ENCODE peak calls at places on chromosome 17, in four cellular contexts. One of them, this sample, is unnamed.

GRCh38 chr17:12627177-12627629 is 38.5 kb upstream of the MYOCD start:
- DNase-seq in cardiac muscle cell: peak
- DNase-seq in CD8-positive, alpha-beta memory T cell: no peak
- DNase-seq in LNCaP clone FGC: no peak
- DNase-seq in this sample: peak

GRCh38 chr17:30326816-30327215 is 7.0 kb downstream of the TMIGD1 start:
- DNase-seq in cardiac muscle cell: no peak
- DNase-seq in CD8-positive, alpha-beta memory T cell: no peak
- DNase-seq in LNCaP clone FGC: no peak
- DNase-seq in this sample: no peak

GRCh38 chr17:14755002-14755401 is 454.1 kb downstream of the HS3ST3B1 start:
- DNase-seq in CD8-positive, alpha-beta memory T cell: no peak
- DNase-seq in LNCaP clone FGC: peak
- DNase-seq in cardiac muscle cell: no peak
- DNase-seq in this sample: no peak

GRCh38 chr17:11430766-11431165 is 167.5 kb upstream of the DNAH9 start:
- DNase-seq in CD8-positive, alpha-beta memory T cell: no peak
- DNase-seq in LNCaP clone FGC: no peak
- DNase-seq in cardiac muscle cell: no peak
- DNase-seq in this sample: no peak

GRCh38 chr17:7294614-7295153 is at the start of gene YBX2:
- DNase-seq in cardiac muscle cell: peak
- DNase-seq in LNCaP clone FGC: no peak
- DNase-seq in CD8-positive, alpha-beta memory T cell: peak
- DNase-seq in this sample: peak

GRCh38 chr17:50037321-50038107 is 18.4 kb upstream of the ITGA3 start:
- DNase-seq in LNCaP clone FGC: no peak
- DNase-seq in cardiac muscle cell: peak
- DNase-seq in CD8-positive, alpha-beta memory T cell: no peak
- DNase-seq in this sample: peak

GRCh38 chr17:74148446-74148845 is 55.0 kb upstream of the RPL38 start:
- DNase-seq in LNCaP clone FGC: no peak
- DNase-seq in cardiac muscle cell: no peak
- DNase-seq in CD8-positive, alpha-beta memory T cell: no peak
- DNase-seq in this sample: no peak

GRCh38 chr17:42347198-42347597 is 41.0 kb downstream of the STAT3 start:
- DNase-seq in CD8-positive, alpha-beta memory T cell: no peak
- DNase-seq in cardiac muscle cell: peak
- DNase-seq in LNCaP clone FGC: peak
- DNase-seq in this sample: peak

GRCh38 chr17:13113821-13114525 is 96.1 kb upstream of the ELAC2 start:
- DNase-seq in LNCaP clone FGC: no peak
- DNase-seq in CD8-positive, alpha-beta memory T cell: no peak
- DNase-seq in cardiac muscle cell: no peak
- DNase-seq in this sample: no peak

GRCh38 chr17:45243750-45244149 is 18.1 kb downstream of the SPATA32 start:
- DNase-seq in cardiac muscle cell: no peak
- DNase-seq in LNCaP clone FGC: no peak
- DNase-seq in CD8-positive, alpha-beta memory T cell: no peak
- DNase-seq in this sample: peak

GRCh38 chr17:73196500-73196899 is 3.6 kb downstream of the COG1 start:
- DNase-seq in cardiac muscle cell: peak
- DNase-seq in LNCaP clone FGC: peak
- DNase-seq in CD8-positive, alpha-beta memory T cell: no peak
- DNase-seq in this sample: peak

GRCh38 chr17:4533522-4534502 is 21.4 kb downstream of the MYBBP1A start:
- DNase-seq in cardiac muscle cell: no peak
- DNase-seq in LNCaP clone FGC: no peak
- DNase-seq in CD8-positive, alpha-beta memory T cell: no peak
- DNase-seq in this sample: peak

GRCh38 chr17:42670199-42670924 is 6.4 kb downstream of the PLEKHH3 start:
- DNase-seq in CD8-positive, alpha-beta memory T cell: peak
- DNase-seq in cardiac muscle cell: no peak
- DNase-seq in LNCaP clone FGC: no peak
- DNase-seq in this sample: no peak

GRCh38 chr17:8832711-8833352 is 33.7 kb upstream of the MFSD6L start:
- DNase-seq in LNCaP clone FGC: no peak
- DNase-seq in CD8-positive, alpha-beta memory T cell: no peak
- DNase-seq in cardiac muscle cell: no peak
- DNase-seq in this sample: no peak

GRCh38 chr17:57832299-57832698 is 17.5 kb downstream of the MRPS23 start:
- DNase-seq in CD8-positive, alpha-beta memory T cell: no peak
- DNase-seq in LNCaP clone FGC: no peak
- DNase-seq in cardiac muscle cell: no peak
- DNase-seq in this sample: no peak

GRCh38 chr17:37082461-37082860 is 133.7 kb downstream of the AATF start:
- DNase-seq in cardiac muscle cell: no peak
- DNase-seq in LNCaP clone FGC: no peak
- DNase-seq in CD8-positive, alpha-beta memory T cell: no peak
- DNase-seq in this sample: no peak

GRCh38 chr17:73064084-73064938 is 28.2 kb downstream of the SLC39A11 start:
- DNase-seq in cardiac muscle cell: no peak
- DNase-seq in CD8-positive, alpha-beta memory T cell: no peak
- DNase-seq in LNCaP clone FGC: no peak
- DNase-seq in this sample: peak

GRCh38 chr17:81522491-81523125 is 5.6 kb upstream of the FSCN2 start:
- DNase-seq in CD8-positive, alpha-beta memory T cell: no peak
- DNase-seq in LNCaP clone FGC: no peak
- DNase-seq in cardiac muscle cell: no peak
- DNase-seq in this sample: no peak

GRCh38 chr17:81518785-81519283 is 6.2 kb upstream of the ACTG1 start:
- DNase-seq in CD8-positive, alpha-beta memory T cell: no peak
- DNase-seq in LNCaP clone FGC: no peak
- DNase-seq in cardiac muscle cell: peak
- DNase-seq in this sample: peak

GRCh38 chr17:81519284-81520020 is 6.9 kb upstream of the ACTG1 start:
- DNase-seq in cardiac muscle cell: no peak
- DNase-seq in LNCaP clone FGC: no peak
- DNase-seq in CD8-positive, alpha-beta memory T cell: peak
- DNase-seq in this sample: peak

GRCh38 chr17:81518113-81518784 is 5.7 kb upstream of the ACTG1 start:
- DNase-seq in CD8-positive, alpha-beta memory T cell: no peak
- DNase-seq in cardiac muscle cell: peak
- DNase-seq in LNCaP clone FGC: no peak
- DNase-seq in this sample: no peak

DNA sequence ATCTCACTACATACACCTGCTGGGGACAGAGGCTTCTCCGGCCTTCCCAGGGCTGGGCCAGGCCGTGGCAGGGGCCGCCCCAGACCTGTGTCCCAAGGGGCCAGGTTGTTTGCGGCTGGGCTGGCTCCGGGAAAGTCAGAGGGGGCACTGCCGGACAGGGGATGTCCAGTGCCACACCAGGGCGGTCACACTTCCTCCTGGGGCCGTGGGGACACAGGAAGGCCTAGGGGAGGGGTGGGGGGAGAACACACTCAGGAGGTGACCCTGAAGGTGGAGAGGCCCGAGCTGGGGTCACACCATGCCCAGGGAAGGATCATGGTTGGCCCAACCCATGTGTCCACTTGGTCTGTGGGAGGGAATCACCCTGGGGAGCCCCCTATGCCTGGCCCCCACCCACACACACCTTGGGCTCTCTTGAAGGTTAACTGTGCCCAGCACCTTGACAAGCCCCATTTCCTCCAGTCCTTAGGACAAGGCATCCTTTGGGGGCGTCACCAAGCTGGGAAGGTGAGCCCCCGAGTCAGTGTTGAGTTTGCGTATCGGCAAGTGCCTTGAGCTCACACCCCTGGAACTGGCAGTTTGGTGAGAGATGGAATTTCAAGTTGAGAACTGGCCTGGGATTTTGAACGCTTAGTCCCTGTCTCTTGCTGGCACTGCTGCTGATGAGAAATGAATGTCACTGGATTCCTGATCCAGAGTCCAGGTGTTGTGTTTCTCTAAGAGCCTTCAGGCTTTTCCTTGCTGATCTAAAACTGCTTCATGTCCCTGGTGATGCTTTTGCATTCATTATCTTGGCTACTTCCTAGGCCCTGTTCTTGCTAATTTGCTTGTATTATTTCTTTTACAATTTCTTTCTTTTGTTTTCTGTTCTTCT is 7.7 kb upstream of the ACTG1 start:
- DNase-seq in CD8-positive, alpha-beta memory T cell: no peak
- DNase-seq in cardiac muscle cell: no peak
- DNase-seq in LNCaP clone FGC: no peak
- DNase-seq in this sample: no peak
- H3K4me3 ChIP-seq in CD8-positive, alpha-beta memory T cell: no peak
- H3K4me3 ChIP-seq in cardiac muscle cell: peak
- H3K4me3 ChIP-seq in LNCaP clone FGC: peak
- H3K4me3 ChIP-seq in this sample: no peak

GRCh38 chr17:66337866-66338472 is 35.6 kb downstream of the PRKCA start:
- DNase-seq in LNCaP clone FGC: no peak
- DNase-seq in cardiac muscle cell: no peak
- DNase-seq in CD8-positive, alpha-beta memory T cell: no peak
- DNase-seq in this sample: no peak

GRCh38 chr17:66340720-66341119 is 38.3 kb downstream of the PRKCA start:
- DNase-seq in LNCaP clone FGC: no peak
- DNase-seq in cardiac muscle cell: no peak
- DNase-seq in CD8-positive, alpha-beta memory T cell: no peak
- DNase-seq in this sample: no peak

GRCh38 chr17:66338937-66339336 is 36.5 kb downstream of the PRKCA start:
- DNase-seq in CD8-positive, alpha-beta memory T cell: no peak
- DNase-seq in LNCaP clone FGC: no peak
- DNase-seq in cardiac muscle cell: no peak
- DNase-seq in this sample: no peak

GRCh38 chr17:66341462-66341861 is 39.0 kb downstream of the PRKCA start:
- DNase-seq in CD8-positive, alpha-beta memory T cell: no peak
- DNase-seq in cardiac muscle cell: no peak
- DNase-seq in LNCaP clone FGC: no peak
- DNase-seq in this sample: no peak

GRCh38 chr17:66339563-66339962 is 37.1 kb downstream of the PRKCA start:
- DNase-seq in CD8-positive, alpha-beta memory T cell: no peak
- DNase-seq in LNCaP clone FGC: no peak
- DNase-seq in cardiac muscle cell: no peak
- DNase-seq in this sample: no peak
- H3K4me3 ChIP-seq in CD8-positive, alpha-beta memory T cell: no peak
- H3K4me3 ChIP-seq in LNCaP clone FGC: no peak
- H3K4me3 ChIP-seq in cardiac muscle cell: no peak
- H3K4me3 ChIP-seq in this sample: no peak

DNA sequence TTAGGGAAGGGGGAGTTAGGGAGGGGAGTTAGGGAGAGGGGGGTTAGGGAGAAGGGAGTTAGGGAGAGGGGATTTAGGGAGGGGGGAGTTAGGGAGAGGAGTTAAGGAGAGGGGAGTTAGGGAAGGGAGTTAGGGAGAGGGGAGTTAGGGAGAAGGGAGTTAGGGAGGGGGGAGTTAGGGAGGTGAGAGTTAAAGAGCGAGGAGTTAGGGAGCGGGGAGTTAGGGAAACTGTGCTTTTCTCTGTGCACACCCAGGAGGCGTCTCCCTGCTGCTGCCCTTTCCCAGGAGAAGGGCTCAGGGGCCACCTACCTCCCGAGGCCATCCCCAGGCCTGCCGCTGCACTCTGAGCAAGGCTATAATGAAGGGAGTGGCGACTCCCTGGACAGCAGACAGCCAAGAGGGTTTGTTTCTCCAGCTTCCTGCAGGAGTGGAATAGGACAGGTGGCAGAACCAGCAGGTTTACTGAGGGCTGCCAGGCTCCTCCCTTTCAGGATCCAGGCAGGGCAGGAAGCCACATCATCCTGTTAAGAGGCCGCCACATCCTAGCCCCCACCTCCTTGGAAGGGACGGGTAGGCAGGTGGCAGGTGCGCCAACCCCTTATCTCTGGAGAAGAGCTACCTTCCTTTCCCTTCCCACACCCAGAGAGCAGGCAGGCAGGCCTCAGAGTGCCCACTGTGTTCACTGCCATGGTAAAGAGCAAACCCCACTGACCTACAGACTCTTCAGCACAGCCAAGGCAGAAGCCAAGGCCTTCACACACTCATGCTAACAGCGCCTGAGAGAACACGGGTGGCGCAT is 4.3 kb downstream of the CANT1 start:
- DNase-seq in cardiac muscle cell: no peak
- DNase-seq in CD8-positive, alpha-beta memory T cell: no peak
- DNase-seq in LNCaP clone FGC: peak
- DNase-seq in this sample: peak
- H3K4me3 ChIP-seq in cardiac muscle cell: no peak
- H3K4me3 ChIP-seq in CD8-positive, alpha-beta memory T cell: peak
- H3K4me3 ChIP-seq in LNCaP clone FGC: peak
- H3K4me3 ChIP-seq in this sample: peak

DNA sequence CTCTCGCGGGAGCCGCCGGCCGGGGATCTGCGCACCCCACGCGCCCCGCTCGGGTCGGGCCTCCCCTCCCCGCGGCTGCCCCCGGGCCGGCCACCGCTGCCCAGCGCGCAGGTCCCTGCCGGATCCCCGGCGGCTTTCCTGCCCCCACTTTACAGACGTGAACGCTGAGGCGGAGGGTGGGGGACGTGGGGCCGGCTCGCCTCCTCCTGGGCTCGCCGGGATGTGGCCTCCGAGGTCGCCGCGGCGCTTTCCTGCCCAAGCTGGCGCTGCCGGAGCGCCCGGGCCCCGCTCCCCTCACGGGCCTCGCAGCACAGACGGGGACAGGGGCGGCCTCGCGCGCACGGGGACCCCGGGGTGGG is 26.7 kb downstream of the RTN4RL1 start:
- DNase-seq in CD8-positive, alpha-beta memory T cell: no peak
- DNase-seq in LNCaP clone FGC: no peak
- DNase-seq in cardiac muscle cell: no peak
- DNase-seq in this sample: no peak
- H3K4me3 ChIP-seq in CD8-positive, alpha-beta memory T cell: no peak
- H3K4me3 ChIP-seq in LNCaP clone FGC: no peak
- H3K4me3 ChIP-seq in cardiac muscle cell: no peak
- H3K4me3 ChIP-seq in this sample: peak

This sample was measured in stomach.